ENCODE peak calls at places on chromosomes 1 and 21, in four cellular contexts. One of them, this sample, is unnamed.

GRCh38 chr1:100584761-100585745 is 47.1 kb downstream of the GPR88 start:
- DNase-seq in naive thymus-derived CD4-positive, alpha-beta T cell: no peak
- DNase-seq in NCI-H2107: no peak
- DNase-seq in ELF-1: no peak
- DNase-seq in this sample: no peak

GRCh38 chr1:226688056-226688748 is 50.9 kb downstream of the ITPKB start:
- DNase-seq in ELF-1: no peak
- DNase-seq in NCI-H2107: no peak
- DNase-seq in naive thymus-derived CD4-positive, alpha-beta T cell: no peak
- DNase-seq in this sample: no peak

GRCh38 chr1:59015708-59016107 is 231.9 kb upstream of the JUN start:
- DNase-seq in NCI-H2107: no peak
- DNase-seq in naive thymus-derived CD4-positive, alpha-beta T cell: no peak
- DNase-seq in ELF-1: peak; percentile 17
- DNase-seq in this sample: no peak

GRCh38 chr21:45281411-45282282 is 6.0 kb downstream of the POFUT2 start:
- DNase-seq in naive thymus-derived CD4-positive, alpha-beta T cell: no peak
- DNase-seq in ELF-1: no peak
- DNase-seq in NCI-H2107: no peak
- DNase-seq in this sample: no peak

GRCh38 chr1:234554157-234554477 is 55.9 kb downstream of the IRF2BP2 start:
- DNase-seq in naive thymus-derived CD4-positive, alpha-beta T cell: no peak
- DNase-seq in ELF-1: no peak
- DNase-seq in NCI-H2107: no peak
- DNase-seq in this sample: no peak

GRCh38 chr1:116504308-116505156 is 66.3 kb downstream of the CD58 start:
- DNase-seq in NCI-H2107: no peak
- DNase-seq in ELF-1: no peak
- DNase-seq in naive thymus-derived CD4-positive, alpha-beta T cell: peak; percentile 54
- DNase-seq in this sample: peak; percentile 87

GRCh38 chr1:236016083-236016482 is 48.8 kb downstream of the NID1 start:
- DNase-seq in ELF-1: no peak
- DNase-seq in naive thymus-derived CD4-positive, alpha-beta T cell: no peak
- DNase-seq in NCI-H2107: no peak
- DNase-seq in this sample: no peak

GRCh38 chr1:84434756-84435142 is 36.5 kb downstream of the DNASE2B start:
- DNase-seq in naive thymus-derived CD4-positive, alpha-beta T cell: no peak
- DNase-seq in ELF-1: no peak
- DNase-seq in NCI-H2107: no peak
- DNase-seq in this sample: no peak

GRCh38 chr1:234601217-234602017 is 8.6 kb downstream of the IRF2BP2 start:
- DNase-seq in ELF-1: peak; percentile 49
- DNase-seq in NCI-H2107: no peak
- DNase-seq in naive thymus-derived CD4-positive, alpha-beta T cell: peak; percentile 65
- DNase-seq in this sample: peak; percentile 95

GRCh38 chr21:34743831-34744230 is 75.0 kb downstream of the CLIC6 start:
- DNase-seq in naive thymus-derived CD4-positive, alpha-beta T cell: no peak
- DNase-seq in ELF-1: no peak
- DNase-seq in NCI-H2107: no peak
- DNase-seq in this sample: no peak

GRCh38 chr21:33975548-33976081 is 60.0 kb upstream of the ATP5PO start:
- DNase-seq in naive thymus-derived CD4-positive, alpha-beta T cell: no peak
- DNase-seq in ELF-1: no peak
- DNase-seq in NCI-H2107: no peak
- DNase-seq in this sample: peak; percentile 90

GRCh38 chr1:64514197-64514765 is 44.4 kb downstream of the CACHD1 start:
- DNase-seq in NCI-H2107: no peak
- DNase-seq in naive thymus-derived CD4-positive, alpha-beta T cell: no peak
- DNase-seq in ELF-1: no peak
- DNase-seq in this sample: no peak

GRCh38 chr21:27734146-27734545 is 767.3 kb upstream of the ADAMTS5 start:
- DNase-seq in ELF-1: no peak
- DNase-seq in NCI-H2107: no peak
- DNase-seq in naive thymus-derived CD4-positive, alpha-beta T cell: no peak
- DNase-seq in this sample: no peak

GRCh38 chr1:59605761-59606160 is 209.0 kb upstream of the HOOK1 start:
- DNase-seq in ELF-1: no peak
- DNase-seq in NCI-H2107: no peak
- DNase-seq in naive thymus-derived CD4-positive, alpha-beta T cell: no peak
- DNase-seq in this sample: no peak

GRCh38 chr21:10273196-10273595 is 248.2 kb upstream of the TPTE start:
- DNase-seq in naive thymus-derived CD4-positive, alpha-beta T cell: no peak
- DNase-seq in NCI-H2107: no peak
- DNase-seq in ELF-1: no peak
- DNase-seq in this sample: no peak

GRCh38 chr1:44801491-44802305 is 1.5 kb downstream of the PLK3 start:
- DNase-seq in naive thymus-derived CD4-positive, alpha-beta T cell: peak; percentile 33
- DNase-seq in NCI-H2107: no peak
- DNase-seq in ELF-1: no peak
- DNase-seq in this sample: peak; percentile 21

GRCh38 chr1:218330043-218330623 is 15.0 kb upstream of the TGFB2 start:
- DNase-seq in ELF-1: no peak
- DNase-seq in naive thymus-derived CD4-positive, alpha-beta T cell: no peak
- DNase-seq in NCI-H2107: no peak
- DNase-seq in this sample: peak; percentile 65

GRCh38 chr21:44960141-44961092 is 20.6 kb downstream of the SLX9 start:
- DNase-seq in naive thymus-derived CD4-positive, alpha-beta T cell: no peak
- DNase-seq in ELF-1: no peak
- DNase-seq in NCI-H2107: no peak
- DNase-seq in this sample: no peak

GRCh38 chr1:9125325-9125724 is 3.6 kb downstream of the GPR157 start:
- DNase-seq in ELF-1: no peak
- DNase-seq in NCI-H2107: no peak
- DNase-seq in naive thymus-derived CD4-positive, alpha-beta T cell: no peak
- DNase-seq in this sample: no peak

GRCh38 chr1:160438935-160439334 is 38.6 kb downstream of the VANGL2 start:
- DNase-seq in naive thymus-derived CD4-positive, alpha-beta T cell: no peak
- DNase-seq in NCI-H2107: no peak
- DNase-seq in ELF-1: no peak
- DNase-seq in this sample: no peak

GRCh38 chr1:18485227-18485626 is 4.5 kb downstream of the KLHDC7A start:
- DNase-seq in NCI-H2107: no peak
- DNase-seq in naive thymus-derived CD4-positive, alpha-beta T cell: no peak
- DNase-seq in ELF-1: no peak
- DNase-seq in this sample: no peak

GRCh38 chr1:74523873-74524480 is 11.6 kb upstream of the LRRC53 start:
- DNase-seq in NCI-H2107: no peak
- DNase-seq in naive thymus-derived CD4-positive, alpha-beta T cell: no peak
- DNase-seq in ELF-1: no peak
- DNase-seq in this sample: no peak

GRCh38 chr21:38918629-38919346 is 113.1 kb downstream of the ETS2 start:
- DNase-seq in NCI-H2107: no peak
- DNase-seq in naive thymus-derived CD4-positive, alpha-beta T cell: no peak
- DNase-seq in ELF-1: no peak
- DNase-seq in this sample: no peak

GRCh38 chr1:22128392-22128791 is 14.5 kb downstream of the WNT4 start:
- DNase-seq in naive thymus-derived CD4-positive, alpha-beta T cell: no peak
- DNase-seq in ELF-1: no peak
- DNase-seq in NCI-H2107: no peak
- DNase-seq in this sample: no peak

GRCh38 chr1:194813109-194813508 is 1626.7 kb upstream of the B3GALT2 start:
- DNase-seq in naive thymus-derived CD4-positive, alpha-beta T cell: no peak
- DNase-seq in NCI-H2107: no peak
- DNase-seq in ELF-1: no peak
- DNase-seq in this sample: no peak

GRCh38 chr1:25095635-25096200 is 136.6 kb downstream of the SYF2 start:
- DNase-seq in NCI-H2107: no peak
- DNase-seq in naive thymus-derived CD4-positive, alpha-beta T cell: no peak
- DNase-seq in ELF-1: no peak
- DNase-seq in this sample: no peak

GRCh38 chr1:13899856-13900255 is 199.9 kb downstream of the PRDM2 start:
- DNase-seq in NCI-H2107: no peak
- DNase-seq in naive thymus-derived CD4-positive, alpha-beta T cell: no peak
- DNase-seq in ELF-1: no peak
- DNase-seq in this sample: no peak

GRCh38 chr1:18635833-18636671 is 5.4 kb downstream of the PAX7 start:
- DNase-seq in NCI-H2107: no peak
- DNase-seq in ELF-1: peak; percentile 68
- DNase-seq in naive thymus-derived CD4-positive, alpha-beta T cell: no peak
- DNase-seq in this sample: no peak

GRCh38 chr1:60833173-60833572 is 249.2 kb upstream of the NFIA start:
- DNase-seq in naive thymus-derived CD4-positive, alpha-beta T cell: no peak
- DNase-seq in NCI-H2107: no peak
- DNase-seq in ELF-1: no peak
- DNase-seq in this sample: peak; percentile 51

GRCh38 chr1:23188434-23188884 is 19.8 kb upstream of the LUZP1 start:
- DNase-seq in ELF-1: no peak
- DNase-seq in naive thymus-derived CD4-positive, alpha-beta T cell: no peak
- DNase-seq in NCI-H2107: no peak
- DNase-seq in this sample: no peak

GRCh38 chr1:1432951-1433803 is 2.3 kb upstream of the VWA1 start:
- DNase-seq in NCI-H2107: no peak
- DNase-seq in ELF-1: peak; percentile 93
- DNase-seq in naive thymus-derived CD4-positive, alpha-beta T cell: no peak
- DNase-seq in this sample: peak; percentile 23

GRCh38 chr1:179516976-179517705 is 58.6 kb downstream of the NPHS2 start:
- DNase-seq in naive thymus-derived CD4-positive, alpha-beta T cell: no peak
- DNase-seq in NCI-H2107: no peak
- DNase-seq in ELF-1: peak; percentile 1
- DNase-seq in this sample: no peak

GRCh38 chr21:15064576-15065380 is at the start of gene NRIP1:
- DNase-seq in NCI-H2107: peak; percentile 40
- DNase-seq in naive thymus-derived CD4-positive, alpha-beta T cell: peak; percentile 81
- DNase-seq in ELF-1: peak; percentile 84
- DNase-seq in this sample: peak; percentile 88

GRCh38 chr1:59100975-59101374 is 195.9 kb upstream of the FGGY start:
- DNase-seq in ELF-1: no peak
- DNase-seq in naive thymus-derived CD4-positive, alpha-beta T cell: no peak
- DNase-seq in NCI-H2107: no peak
- DNase-seq in this sample: no peak

GRCh38 chr21:42332557-42332956 is 17.3 kb upstream of the TFF3 start:
- DNase-seq in ELF-1: no peak
- DNase-seq in NCI-H2107: no peak
- DNase-seq in naive thymus-derived CD4-positive, alpha-beta T cell: no peak
- DNase-seq in this sample: no peak

GRCh38 chr1:25199876-25200620 is 32.3 kb downstream of the SYF2 start:
- DNase-seq in naive thymus-derived CD4-positive, alpha-beta T cell: no peak
- DNase-seq in ELF-1: no peak
- DNase-seq in NCI-H2107: no peak
- DNase-seq in this sample: no peak

GRCh38 chr1:41848216-41848952 is 70.3 kb downstream of the HIVEP3 start:
- DNase-seq in NCI-H2107: no peak
- DNase-seq in naive thymus-derived CD4-positive, alpha-beta T cell: no peak
- DNase-seq in ELF-1: no peak
- DNase-seq in this sample: no peak

GRCh38 chr1:209248649-209249279 is 334.8 kb upstream of the CAMK1G start:
- DNase-seq in NCI-H2107: peak; percentile 74
- DNase-seq in naive thymus-derived CD4-positive, alpha-beta T cell: peak; percentile 4
- DNase-seq in ELF-1: peak; percentile 71
- DNase-seq in this sample: peak; percentile 83

This sample was measured in OCI-M1.